ENCODE peak calls at places on chromosomes 5 and 9, in six cellular contexts. D is neuronal stem cell, C is lung, I is right cardiac atrium, K is PC-9, N is neural progenitor cell. S is an unnamed sample. For H3K4me1, the result is how much of the 10 kb centered on the place peaks cover.

GRCh38 chr5:122311400-122311887 is 593 bp upstream of the SNCAIP start:
- DNase-seq in D (peak), C (no peak), I (no peak), K (no peak), N (no peak), S (no peak)

GRCh38 chr9:118522093-118523028 is 818.2 kb downstream of the TLR4 start:
- DNase-seq in D (peak), C (no peak), I (peak), K (peak), N (peak), S (peak)

GRCh38 chr9:71863652-71864051 is 47.3 kb downstream of the ABHD17B start:
- DNase-seq in D (no peak), C (no peak), I (no peak), K (no peak), N (no peak), S (no peak)

GRCh38 chr5:59133801-59134261 is 551.0 kb downstream of the RAB3C start:
- DNase-seq in D (no peak), C (no peak), I (no peak), K (no peak), N (no peak), S (no peak)

GRCh38 chr9:78292026-78292425 is 4.9 kb upstream of the PSAT1 start:
- DNase-seq in D (no peak), C (no peak), I (no peak), K (no peak), N (no peak), S (no peak)

GRCh38 chr5:73118331-73119011 is 1.9 kb upstream of the TMEM171 start:
- DNase-seq in D (no peak), C (no peak), I (no peak), K (no peak), N (no peak), S (no peak)

GRCh38 chr9:97985058-97985861 is 2.1 kb downstream of the ANP32B start:
- DNase-seq in D (no peak), C (no peak), I (peak), K (no peak), N (peak), S (peak)

GRCh38 chr9:71609453-71609840 is 158.9 kb downstream of the CEMIP2 start:
- DNase-seq in D (no peak), C (no peak), I (no peak), K (no peak), N (no peak), S (no peak)

GRCh38 chr9:131755541-131756198 is 15.8 kb upstream of the RAPGEF1 start:
- DNase-seq in D (peak), C (peak), I (peak), K (peak), N (peak), S (peak)

GRCh38 chr5:8908055-8908683 is 637.7 kb downstream of the SEMA5A start:
- DNase-seq in D (peak), C (no peak), I (no peak), K (peak), N (peak), S (peak)

GRCh38 chr9:18985464-18985951 is 47.5 kb downstream of the SAXO1 start:
- DNase-seq in D (no peak), C (no peak), I (no peak), K (no peak), N (no peak), S (no peak)

GRCh38 chr5:167770461-167770860 is 521.0 kb upstream of the WWC1 start:
- DNase-seq in D (no peak), C (no peak), I (no peak), K (no peak), N (no peak), S (no peak)

GRCh38 chr5:132506094-132506692 is 15.6 kb upstream of the IRF1 start:
- DNase-seq in D (no peak), C (peak), I (no peak), K (no peak), N (peak), S (peak)

GRCh38 chr5:128534729-128535128 is 3.3 kb downstream of the FBN2 start:
- DNase-seq in D (peak), C (no peak), I (no peak), K (peak), N (no peak), S (no peak)

GRCh38 chr9:12069366-12069765 is 623.8 kb upstream of the TYRP1 start:
- DNase-seq in D (no peak), C (no peak), I (no peak), K (no peak), N (no peak), S (no peak)

GRCh38 chr5:68343421-68343826 is 127.9 kb downstream of the PIK3R1 start:
- DNase-seq in D (no peak), C (peak), I (no peak), K (no peak), N (no peak), S (no peak)

GRCh38 chr9:78044189-78044588 is 12.6 kb upstream of the GNAQ start:
- DNase-seq in D (no peak), C (no peak), I (no peak), K (no peak), N (peak), S (no peak)

GRCh38 chr9:129225815-129226214 is 47.8 kb upstream of the IER5L start:
- DNase-seq in D (peak), C (no peak), I (peak), K (peak), N (peak), S (no peak)

GRCh38 chr9:78613006-78613405 is 316.1 kb downstream of the PSAT1 start:
- DNase-seq in D (no peak), C (no peak), I (no peak), K (no peak), N (no peak), S (no peak)

GRCh38 chr9:13070612-13071595 is 208.6 kb downstream of the MPDZ start:
- DNase-seq in D (no peak), C (no peak), I (no peak), K (no peak), N (no peak), S (no peak)

GRCh38 chr5:103657301-103657700 is 94.7 kb upstream of the NUDT12 start:
- DNase-seq in D (no peak), C (no peak), I (no peak), K (no peak), N (no peak), S (no peak)

GRCh38 chr5:176895829-176896228 is 3.3 kb downstream of the HK3 start:
- DNase-seq in D (no peak), C (no peak), I (no peak), K (no peak), N (no peak), S (no peak)

GRCh38 chr9:121674952-121675351 is 23.5 kb downstream of the DAB2IP start:
- DNase-seq in D (no peak), C (no peak), I (no peak), K (no peak), N (no peak), S (no peak)

GRCh38 chr5:11385251-11385900 is 518.9 kb downstream of the CTNND2 start:
- DNase-seq in D (no peak), C (no peak), I (no peak), K (no peak), N (peak), S (no peak)

GRCh38 chr5:96909003-96909402 is 26.9 kb upstream of the LNPEP start:
- DNase-seq in D (no peak), C (no peak), I (no peak), K (no peak), N (no peak), S (no peak)

GRCh38 chr5:55276771-55277170 is 30.7 kb downstream of the DHX29 start:
- DNase-seq in D (no peak), C (no peak), I (no peak), K (no peak), N (no peak), S (no peak)

GRCh38 chr5:83029912-83030311 is 47.3 kb downstream of the TMEM167A start:
- DNase-seq in D (no peak), C (no peak), I (no peak), K (no peak), N (no peak), S (no peak)

GRCh38 chr5:112685929-112686328 is 51.8 kb upstream of the APC start:
- DNase-seq in D (no peak), C (no peak), I (no peak), K (no peak), N (no peak), S (no peak)

GRCh38 chr9:88922091-88922490 is 69.2 kb upstream of the S1PR3 start:
- DNase-seq in D (no peak), C (no peak), I (no peak), K (no peak), N (no peak), S (peak)

GRCh38 chr9:36258989-36259315 is 704 bp upstream of the GNE start:
- DNase-seq in D (no peak), C (no peak), I (peak), K (no peak), N (no peak), S (no peak)

GRCh38 chr5:14108170-14108996 is 34.8 kb upstream of the TRIO start:
- DNase-seq in D (peak), C (peak), I (peak), K (peak), N (peak), S (peak)

GRCh38 chr5:157290981-157291711 is 25.2 kb downstream of the CYFIP2 start:
- DNase-seq in D (no peak), C (no peak), I (no peak), K (no peak), N (no peak), S (peak)

GRCh38 chr5:113043491-113043931 is 66.9 kb downstream of the DCP2 start:
- DNase-seq in D (no peak), C (no peak), I (peak), K (no peak), N (peak), S (peak)

GRCh38 chr9:95027914-95028854 is 289.3 kb downstream of the FANCC start:
- DNase-seq in D (no peak), C (no peak), I (no peak), K (no peak), N (no peak), S (no peak)

GRCh38 chr9:95028855-95029219 is 288.7 kb downstream of the FANCC start:
- DNase-seq in D (no peak), C (no peak), I (no peak), K (no peak), N (no peak), S (no peak)

GRCh38 chr9:95029720-95030119 is 287.8 kb downstream of the FANCC start:
- DNase-seq in D (no peak), C (no peak), I (no peak), K (no peak), N (no peak), S (no peak)

GRCh38 chr9:95030344-95030743 is 287.2 kb downstream of the FANCC start:
- DNase-seq in D (no peak), C (no peak), I (no peak), K (no peak), N (no peak), S (no peak)

DNA sequence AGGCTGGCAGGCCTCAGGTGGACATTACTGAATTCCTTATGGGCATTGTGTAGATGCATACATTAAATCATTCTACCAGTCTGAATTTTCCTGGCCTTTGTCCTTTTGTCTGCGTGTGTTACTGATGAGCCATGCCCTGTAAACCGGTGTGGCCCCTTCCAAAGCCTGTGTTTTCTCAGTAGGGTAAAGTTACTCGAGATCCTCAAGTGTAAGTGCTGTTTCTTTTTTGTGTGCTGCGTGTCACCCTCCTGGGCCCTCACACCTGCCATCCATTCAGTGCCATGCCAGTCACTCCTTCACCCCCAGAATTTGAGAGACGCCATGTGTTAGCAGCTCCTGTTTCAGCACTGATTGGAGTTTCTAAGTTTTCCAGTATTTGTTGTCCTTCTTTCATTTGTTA is 288.3 kb downstream of the FANCC start:
- DNase-seq in D (no peak), C (no peak), I (no peak), K (no peak), N (no peak), S (no peak)
- H3K4me1 ChIP-seq in D (under half), C (under half), I (under half), K (under half), N (under half), S (under half)

DNA sequence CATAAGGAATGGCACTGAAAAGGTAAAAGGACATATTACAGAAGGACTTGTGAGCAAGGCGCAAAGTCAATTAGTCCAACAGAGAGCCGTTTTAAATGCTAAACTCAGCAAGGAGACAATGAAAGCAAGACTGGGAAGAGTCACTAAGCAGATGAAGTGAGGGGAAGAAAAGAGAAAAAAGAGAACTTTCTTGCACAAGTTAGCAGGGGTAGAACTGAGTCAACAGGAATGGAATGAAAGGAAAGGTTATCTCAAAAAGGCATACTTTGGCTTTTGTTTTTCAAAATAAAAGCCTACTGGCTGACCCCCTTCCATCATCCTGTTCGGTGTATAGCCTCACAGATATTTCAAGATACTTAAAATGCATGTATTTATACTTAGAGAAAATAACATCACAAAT is 75.0 kb downstream of the NR6A1 start:
- DNase-seq in D (no peak), C (no peak), I (no peak), K (no peak), N (peak), S (no peak)
- H3K4me1 ChIP-seq in D (under half), C (under half), I (under half), K (half or more), N (under half), S (under half)

GRCh38 chr9:94864862-94865435 is 138.4 kb downstream of the AOPEP start:
- DNase-seq in D (no peak), C (no peak), I (no peak), K (no peak), N (no peak), S (no peak)
- H3K4me1 ChIP-seq in D (under half), C (under half), I (under half), K (half or more), N (under half), S (under half)

DNA sequence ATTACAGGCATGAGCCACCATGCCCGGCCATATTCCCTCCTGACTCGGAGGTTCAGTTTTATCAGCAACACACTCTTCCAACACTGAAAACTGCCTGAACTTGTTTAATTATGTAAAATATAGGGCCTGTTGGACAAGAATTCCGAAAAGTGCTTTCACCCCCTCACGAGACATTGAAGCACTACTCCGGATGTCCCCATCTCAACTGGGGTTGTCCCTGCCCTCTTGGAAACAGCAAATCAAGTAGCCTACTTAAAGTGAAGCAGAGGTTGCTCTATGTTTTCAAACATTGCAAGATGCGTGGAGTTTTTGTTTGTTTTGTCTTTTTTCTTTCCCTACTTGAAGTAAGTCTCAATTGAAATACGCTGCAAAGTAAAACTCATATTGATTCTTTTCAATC is 7.6 kb downstream of the PTGER4 start:
- DNase-seq in D (no peak), C (no peak), I (no peak), K (no peak), N (no peak), S (no peak)
- H3K4me1 ChIP-seq in D (under half), C (under half), I (under half), K (half or more), N (under half), S (under half)

GRCh38 chr5:169084775-169085566 is 216.0 kb downstream of the SLIT3 start:
- DNase-seq in D (no peak), C (no peak), I (no peak), K (no peak), N (peak), S (no peak)
- H3K4me1 ChIP-seq in D (under half), C (under half), I (under half), K (under half), N (under half), S (under half)

GRCh38 chr9:137086531-137087408 is at the start of gene MAN1B1:
- DNase-seq in D (peak), C (peak), I (peak), K (peak), N (peak), S (peak)

GRCh38 chr9:137088121-137088520 is 1.3 kb downstream of the MAN1B1 start:
- DNase-seq in D (no peak), C (no peak), I (no peak), K (no peak), N (no peak), S (no peak)

GRCh38 chr9:137089232-137089947 is 2.6 kb downstream of the MAN1B1 start:
- DNase-seq in D (no peak), C (no peak), I (no peak), K (no peak), N (no peak), S (no peak)

GRCh38 chr9:137085918-137086530 is 761 bp upstream of the MAN1B1 start:
- DNase-seq in D (no peak), C (peak), I (peak), K (peak), N (peak), S (peak)

GRCh38 chr9:137087409-137087925 is 682 bp downstream of the MAN1B1 start:
- DNase-seq in D (no peak), C (no peak), I (no peak), K (no peak), N (peak), S (peak)
- H3K4me1 ChIP-seq in D (under half), C (under half), I (under half), K (under half), N (under half), S (under half)

GRCh38 chr9:21813575-21814473 is 11.4 kb downstream of the MTAP start:
- DNase-seq in D (peak), C (peak), I (peak), K (peak), N (peak), S (peak)
- H3K4me1 ChIP-seq in D (under half), C (under half), I (under half), K (under half), N (under half), S (under half)

GRCh38 chr5:150638488-150639316 is 1.8 kb upstream of the SYNPO start:
- DNase-seq in D (no peak), C (no peak), I (peak), K (no peak), N (no peak), S (no peak)
- H3K4me1 ChIP-seq in D (under half), C (under half), I (under half), K (half or more), N (under half), S (under half)

GRCh38 chr9:109469646-109470358 is 28.3 kb downstream of the PTPN3 start:
- DNase-seq in D (peak), C (peak), I (peak), K (peak), N (peak), S (peak)
- H3K4me1 ChIP-seq in D (under half), C (under half), I (under half), K (half or more), N (under half), S (under half)

DNA sequence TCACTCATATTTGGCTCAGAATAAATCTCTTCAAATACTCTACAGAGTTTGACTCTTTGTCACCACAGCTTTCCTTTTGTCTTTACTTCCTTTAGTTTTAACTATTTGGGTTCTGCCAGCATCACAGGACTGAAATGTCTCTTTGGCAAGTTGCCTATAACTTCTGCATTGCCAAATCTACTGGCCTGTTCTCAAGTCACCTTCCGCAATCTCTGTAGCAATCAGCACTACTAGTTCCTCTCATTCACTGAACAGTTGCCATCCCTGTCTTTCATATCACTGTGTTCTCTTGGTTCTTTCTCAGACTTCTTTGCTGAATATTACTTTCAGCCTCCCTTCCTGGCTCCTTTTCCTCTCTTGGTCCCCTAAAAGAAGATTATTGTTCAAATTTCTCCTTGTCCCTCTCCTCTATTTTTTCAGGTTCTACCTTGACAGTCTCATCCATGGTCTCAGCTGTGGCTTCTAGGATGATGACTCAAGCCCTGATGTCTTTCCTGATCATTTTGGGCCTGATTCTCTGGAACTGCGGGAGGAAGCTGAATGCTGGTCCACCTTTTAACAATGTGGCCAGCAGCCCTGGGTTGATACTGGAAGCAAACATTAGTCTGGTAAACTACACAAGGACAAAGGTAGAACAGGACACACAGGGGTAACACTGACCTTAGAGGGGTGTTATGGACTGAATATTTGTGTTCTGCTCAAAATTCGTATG is 44.0 kb upstream of the LIFR start:
- DNase-seq in D (no peak), C (peak), I (no peak), K (peak), N (no peak), S (no peak)
- H3K4me1 ChIP-seq in D (under half), C (under half), I (under half), K (half or more), N (under half), S (under half)

S was measured in OCI-LY7.